ENCODE peak calls at places on chromosomes 5 and 9, in nine cellular contexts. Z, Q, P, L, T, K, I, R and N are unnamed samples.
A peak's percentile ranks its signal among the peaks of the same experiment; 100 is the strongest.

GRCh38 chr5:37774912-37775483 is 64.8 kb downstream of the GDNF start:
- DNase-seq in Z (no peak), Q (no peak), P (peak; percentile 36), L (peak; percentile 35), T (no peak), K (no peak), I (no peak), R (no peak), N (no peak)

GRCh38 chr9:120904061-120904998 is 22.3 kb downstream of the TRAF1 start:
- DNase-seq in Z (peak; percentile 22), Q (no peak), P (no peak), L (no peak), T (peak; percentile 63), K (no peak), I (no peak), R (no peak), N (no peak)

GRCh38 chr5:61162832-61163567 is 732 bp upstream of the SMIM15 start:
- DNase-seq in Z (peak; percentile 21), Q (peak; percentile 37), P (no peak), L (peak; percentile 50), T (no peak), K (no peak), I (no peak), R (no peak), N (no peak)

GRCh38 chr5:140114341-140115185 is 654 bp downstream of the PURA start:
- DNase-seq in Z (peak; percentile 74), Q (peak; percentile 64), P (no peak), L (peak; percentile 74), T (no peak), K (no peak), I (peak; percentile 83), R (peak; percentile 18), N (peak; percentile 72)

GRCh38 chr9:135847833-135848232 is 59.5 kb downstream of the CAMSAP1 start:
- DNase-seq in Z (no peak), Q (no peak), P (no peak), L (no peak), T (no peak), K (no peak), I (no peak), R (no peak), N (no peak)

GRCh38 chr9:129283290-129283691 is 105.2 kb upstream of the IER5L start:
- DNase-seq in Z (no peak), Q (no peak), P (no peak), L (no peak), T (no peak), K (no peak), I (peak; percentile 48), R (peak; percentile 5), N (no peak)

GRCh38 chr9:129185991-129186390 is 7.9 kb upstream of the IER5L start:
- DNase-seq in Z (no peak), Q (no peak), P (no peak), L (no peak), T (no peak), K (no peak), I (no peak), R (no peak), N (no peak)

GRCh38 chr5:5421149-5421960 is 1.1 kb upstream of the ICE1 start:
- DNase-seq in Z (no peak), Q (peak; percentile 42), P (no peak), L (peak; percentile 35), T (no peak), K (no peak), I (no peak), R (no peak), N (no peak)

DNA sequence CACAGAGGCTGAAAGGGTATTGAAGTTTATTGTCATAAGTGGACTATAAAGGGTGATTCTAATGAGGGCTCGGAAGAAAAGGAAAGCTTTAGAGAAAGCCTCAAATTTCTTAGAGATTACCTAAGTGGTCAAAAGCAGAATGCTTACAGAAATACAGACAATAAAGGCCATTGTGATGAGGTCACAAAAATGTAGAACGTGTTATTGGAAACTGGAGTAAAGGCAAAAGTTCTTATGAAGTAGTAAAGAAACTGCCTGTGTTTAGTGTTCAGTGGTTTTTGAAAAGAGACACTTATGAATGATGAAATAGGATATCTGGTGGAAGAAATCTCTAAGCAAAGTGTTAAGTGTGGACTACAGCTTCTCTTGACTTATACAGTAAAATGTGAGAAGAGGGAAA is 726.9 kb downstream of the DNAH5 start:
- DNase-seq in Z (no peak), Q (no peak), P (no peak), L (no peak), T (no peak), K (no peak), I (no peak), R (no peak), N (no peak)
- H3K9me3 ChIP-seq in Z (no peaks in the 10 kb centered on the region), Q (no peaks in the 10 kb centered on the region), P (peaks cover 16% of the 10 kb centered on the region), L (no peaks in the 10 kb centered on the region), T (no peaks in the 10 kb centered on the region), K (no peaks in the 10 kb centered on the region), I (no peaks in the 10 kb centered on the region), R (no peaks in the 10 kb centered on the region), N (no peaks in the 10 kb centered on the region)

DNA sequence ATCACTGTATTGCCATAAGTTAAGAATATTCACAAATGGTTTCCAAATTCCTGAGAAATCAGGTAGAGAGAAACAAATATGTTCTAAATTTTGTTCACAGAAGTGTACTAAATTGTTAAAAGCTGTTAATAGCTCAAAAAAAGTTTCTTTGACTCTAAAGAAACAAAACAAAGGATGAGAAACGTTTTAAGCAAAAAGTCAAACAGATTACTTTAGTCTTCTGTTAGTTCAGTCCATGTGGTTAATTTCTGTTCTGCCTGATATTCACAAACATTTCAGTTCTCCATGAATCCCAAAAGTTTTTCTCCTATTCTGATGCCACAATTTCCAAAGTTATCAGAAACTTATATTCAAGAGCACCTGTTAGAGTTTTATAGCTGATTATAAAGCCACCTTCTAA is 7.7 kb upstream of the FANCC start:
- DNase-seq in Z (no peak), Q (no peak), P (no peak), L (no peak), T (no peak), K (no peak), I (no peak), R (no peak), N (no peak)
- H3K9me3 ChIP-seq in Z (no peaks in the 10 kb centered on the region), Q (no peaks in the 10 kb centered on the region), P (peaks cover 4% of the 10 kb centered on the region), L (peaks cover 28% of the 10 kb centered on the region), T (no peaks in the 10 kb centered on the region), K (no peaks in the 10 kb centered on the region), I (no peaks in the 10 kb centered on the region), R (no peaks in the 10 kb centered on the region), N (peaks cover 4% of the 10 kb centered on the region)

GRCh38 chr9:137916540-137916939 is 39.0 kb downstream of the CACNA1B start:
- DNase-seq in Z (no peak), Q (no peak), P (no peak), L (no peak), T (no peak), K (no peak), I (no peak), R (no peak), N (no peak)

GRCh38 chr9:137913132-137913531 is 35.5 kb downstream of the CACNA1B start:
- DNase-seq in Z (no peak), Q (no peak), P (no peak), L (no peak), T (no peak), K (no peak), I (no peak), R (no peak), N (no peak)

GRCh38 chr9:137913771-137914767 is 36.5 kb downstream of the CACNA1B start:
- DNase-seq in Z (no peak), Q (no peak), P (no peak), L (no peak), T (no peak), K (no peak), I (no peak), R (no peak), N (no peak)

GRCh38 chr9:137917116-137917515 is 39.5 kb downstream of the CACNA1B start:
- DNase-seq in Z (no peak), Q (no peak), P (no peak), L (no peak), T (no peak), K (no peak), I (no peak), R (no peak), N (no peak)

GRCh38 chr9:137912671-137913070 is 35.1 kb downstream of the CACNA1B start:
- DNase-seq in Z (no peak), Q (no peak), P (no peak), L (no peak), T (no peak), K (no peak), I (no peak), R (no peak), N (no peak)
- H3K9me3 ChIP-seq in Z (no peaks in the 10 kb centered on the region), Q (no peaks in the 10 kb centered on the region), P (no peaks in the 10 kb centered on the region), L (no peaks in the 10 kb centered on the region), T (no peaks in the 10 kb centered on the region), K (no peaks in the 10 kb centered on the region), I (no peaks in the 10 kb centered on the region), R (no peaks in the 10 kb centered on the region), N (no peaks in the 10 kb centered on the region)

DNA sequence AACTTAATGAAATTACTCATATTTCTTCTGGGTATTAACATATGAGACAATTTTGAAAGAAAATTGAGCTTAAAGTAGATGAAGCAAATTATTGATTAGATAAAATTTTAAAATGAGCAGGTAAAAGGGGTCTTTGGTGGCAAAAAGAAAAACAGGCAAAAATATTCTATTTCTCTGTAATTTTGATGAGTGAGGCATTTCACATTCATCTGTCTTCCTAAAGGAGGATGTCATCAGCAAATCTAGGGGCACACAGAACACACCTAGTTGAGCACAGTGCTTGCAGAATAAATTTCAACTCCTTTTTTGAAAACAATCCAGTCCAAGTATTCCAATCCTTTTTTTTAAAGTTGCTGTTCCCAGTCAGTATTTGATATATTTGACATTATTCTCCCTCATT is 16.2 kb downstream of the ZNF189 start:
- DNase-seq in Z (no peak), Q (no peak), P (no peak), L (no peak), T (no peak), K (no peak), I (no peak), R (no peak), N (no peak)
- H3K9me3 ChIP-seq in Z (no peaks in the 10 kb centered on the region), Q (no peaks in the 10 kb centered on the region), P (no peaks in the 10 kb centered on the region), L (peaks cover 32% of the 10 kb centered on the region), T (peaks cover 35% of the 10 kb centered on the region), K (peaks cover 2% of the 10 kb centered on the region), I (no peaks in the 10 kb centered on the region), R (peaks cover 59% of the 10 kb centered on the region), N (peaks cover 11% of the 10 kb centered on the region)

DNA sequence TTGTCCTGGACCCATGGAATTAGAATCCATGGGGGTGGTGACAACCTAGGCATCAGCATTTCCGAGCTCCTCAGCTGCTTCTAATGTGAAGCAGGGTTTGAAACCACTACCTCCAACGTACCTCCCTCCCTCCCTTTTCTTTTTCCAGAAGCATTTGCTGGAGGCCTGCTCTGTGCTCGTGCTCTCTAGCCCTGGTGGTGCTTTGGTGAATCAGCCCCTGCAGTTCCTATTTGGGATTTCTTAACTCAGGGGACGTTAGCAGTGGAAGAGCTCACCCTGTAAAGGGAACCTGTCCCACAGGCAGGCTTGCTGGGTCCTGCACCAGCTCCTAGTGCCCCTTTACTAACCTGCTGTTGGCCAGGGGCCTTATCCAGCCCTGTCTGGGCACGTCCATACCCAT is 55.0 kb downstream of the NSG2 start:
- DNase-seq in Z (no peak), Q (no peak), P (no peak), L (no peak), T (no peak), K (no peak), I (no peak), R (no peak), N (no peak)
- H3K9me3 ChIP-seq in Z (no peaks in the 10 kb centered on the region), Q (no peaks in the 10 kb centered on the region), P (no peaks in the 10 kb centered on the region), L (no peaks in the 10 kb centered on the region), T (no peaks in the 10 kb centered on the region), K (no peaks in the 10 kb centered on the region), I (no peaks in the 10 kb centered on the region), R (no peaks in the 10 kb centered on the region), N (no peaks in the 10 kb centered on the region)

GRCh38 chr5:178965465-178966055 is 24.6 kb downstream of the ZNF454 start:
- DNase-seq in Z (no peak), Q (no peak), P (no peak), L (no peak), T (no peak), K (no peak), I (no peak), R (no peak), N (no peak)
- H3K9me3 ChIP-seq in Z (peaks cover 10% of the 10 kb centered on the region), Q (peaks cover 4% of the 10 kb centered on the region), P (peaks cover 22% of the 10 kb centered on the region), L (peaks cover 92% of the 10 kb centered on the region), T (peaks cover 25% of the 10 kb centered on the region), K (no peaks in the 10 kb centered on the region), I (no peaks in the 10 kb centered on the region), R (peaks cover 86% of the 10 kb centered on the region), N (peaks cover 41% of the 10 kb centered on the region)